ENCODE peak calls at places on chromosome 21, in six cellular contexts. One of them, this sample, is unnamed.

GRCh38 chr21:46173573-46173972 is 10.7 kb downstream of the SPATC1L start:
- DNase-seq in germinal center: no peak
- DNase-seq in EH: no peak
- DNase-seq in activated T-cell treated with anti-CD3 and anti-CD28 coated beads, Interleukin-2, amount 50 U/mL, for 72 hours: no peak
- DNase-seq in H54: no peak
- DNase-seq in T-cell: no peak
- DNase-seq in this sample: no peak

GRCh38 chr21:42862774-42863503 is 16.4 kb downstream of the WDR4 start:
- DNase-seq in H54: no peak
- DNase-seq in germinal center: no peak
- DNase-seq in EH: no peak
- DNase-seq in T-cell: no peak
- DNase-seq in activated T-cell treated with anti-CD3 and anti-CD28 coated beads, Interleukin-2, amount 50 U/mL, for 72 hours: no peak
- DNase-seq in this sample: no peak

GRCh38 chr21:42118121-42118795 is 47.1 kb downstream of the UMODL1 start:
- DNase-seq in germinal center: no peak
- DNase-seq in T-cell: no peak
- DNase-seq in activated T-cell treated with anti-CD3 and anti-CD28 coated beads, Interleukin-2, amount 50 U/mL, for 72 hours: no peak
- DNase-seq in EH: no peak
- DNase-seq in H54: no peak
- DNase-seq in this sample: no peak

GRCh38 chr21:18298228-18298627 is 53.6 kb downstream of the CHODL start:
- DNase-seq in EH: no peak
- DNase-seq in germinal center: no peak
- DNase-seq in H54: no peak
- DNase-seq in T-cell: no peak
- DNase-seq in activated T-cell treated with anti-CD3 and anti-CD28 coated beads, Interleukin-2, amount 50 U/mL, for 72 hours: no peak
- DNase-seq in this sample: no peak

GRCh38 chr21:14826630-14827029 is 238.2 kb downstream of the NRIP1 start:
- DNase-seq in activated T-cell treated with anti-CD3 and anti-CD28 coated beads, Interleukin-2, amount 50 U/mL, for 72 hours: no peak
- DNase-seq in H54: no peak
- DNase-seq in T-cell: no peak
- DNase-seq in germinal center: no peak
- DNase-seq in EH: no peak
- DNase-seq in this sample: peak; percentile 17

GRCh38 chr21:34745557-34746255 is 76.9 kb downstream of the CLIC6 start:
- DNase-seq in T-cell: peak; percentile 15
- DNase-seq in EH: peak; percentile 89
- DNase-seq in germinal center: peak; percentile 52
- DNase-seq in H54: peak; percentile 82
- DNase-seq in activated T-cell treated with anti-CD3 and anti-CD28 coated beads, Interleukin-2, amount 50 U/mL, for 72 hours: peak; percentile 71
- DNase-seq in this sample: peak; percentile 79

GRCh38 chr21:16134134-16134533 is 404.4 kb downstream of the USP25 start:
- DNase-seq in EH: no peak
- DNase-seq in T-cell: no peak
- DNase-seq in germinal center: no peak
- DNase-seq in activated T-cell treated with anti-CD3 and anti-CD28 coated beads, Interleukin-2, amount 50 U/mL, for 72 hours: no peak
- DNase-seq in H54: no peak
- DNase-seq in this sample: no peak

GRCh38 chr21:22827422-22827821 is 1829.2 kb downstream of the NCAM2 start:
- DNase-seq in germinal center: no peak
- DNase-seq in H54: no peak
- DNase-seq in T-cell: no peak
- DNase-seq in activated T-cell treated with anti-CD3 and anti-CD28 coated beads, Interleukin-2, amount 50 U/mL, for 72 hours: no peak
- DNase-seq in EH: no peak
- DNase-seq in this sample: no peak

GRCh38 chr21:32249551-32250280 is 29.1 kb downstream of the MIS18A start:
- DNase-seq in T-cell: no peak
- DNase-seq in EH: no peak
- DNase-seq in germinal center: no peak
- DNase-seq in H54: no peak
- DNase-seq in activated T-cell treated with anti-CD3 and anti-CD28 coated beads, Interleukin-2, amount 50 U/mL, for 72 hours: no peak
- DNase-seq in this sample: no peak

GRCh38 chr21:28714795-28715464 is 277.7 kb downstream of the LTN1 start:
- DNase-seq in germinal center: no peak
- DNase-seq in EH: peak; percentile 95
- DNase-seq in T-cell: no peak
- DNase-seq in activated T-cell treated with anti-CD3 and anti-CD28 coated beads, Interleukin-2, amount 50 U/mL, for 72 hours: no peak
- DNase-seq in H54: no peak
- DNase-seq in this sample: no peak

GRCh38 chr21:46127239-46128105 is 27.9 kb downstream of the FTCD start:
- DNase-seq in EH: no peak
- DNase-seq in germinal center: no peak
- DNase-seq in H54: no peak
- DNase-seq in activated T-cell treated with anti-CD3 and anti-CD28 coated beads, Interleukin-2, amount 50 U/mL, for 72 hours: no peak
- DNase-seq in T-cell: no peak
- DNase-seq in this sample: no peak

This sample was measured in GM13976.